ENCODE peak calls at places on chromosome 20, in six cellular contexts. One of them, this sample, is unnamed.

GRCh38 chr20:38617011-38617829 is 15.6 kb downstream of the ARHGAP40 start:
- DNase-seq in colonic mucosa: no peak
- DNase-seq in neural crest cell: no peak
- DNase-seq in NCI-H1417 treated with DMSO at 0.1 percent for 48 hours: no peak
- DNase-seq in cerebellar cortex: no peak
- DNase-seq in HCT116: no peak
- DNase-seq in this sample: peak; percentile 42

GRCh38 chr20:63074182-63074581 is 67.4 kb upstream of the BHLHE23 start:
- DNase-seq in colonic mucosa: no peak
- DNase-seq in cerebellar cortex: no peak
- DNase-seq in HCT116: no peak
- DNase-seq in neural crest cell: no peak
- DNase-seq in NCI-H1417 treated with DMSO at 0.1 percent for 48 hours: no peak
- DNase-seq in this sample: no peak

GRCh38 chr20:33679758-33680485 is 5.7 kb upstream of the NECAB3 start:
- DNase-seq in colonic mucosa: no peak
- DNase-seq in cerebellar cortex: no peak
- DNase-seq in neural crest cell: no peak
- DNase-seq in NCI-H1417 treated with DMSO at 0.1 percent for 48 hours: no peak
- DNase-seq in HCT116: no peak
- DNase-seq in this sample: no peak

GRCh38 chr20:63342561-63343459 is 18.3 kb downstream of the CHRNA4 start:
- DNase-seq in HCT116: no peak
- DNase-seq in NCI-H1417 treated with DMSO at 0.1 percent for 48 hours: no peak
- DNase-seq in colonic mucosa: no peak
- DNase-seq in neural crest cell: no peak
- DNase-seq in cerebellar cortex: peak; percentile 79
- DNase-seq in this sample: no peak

GRCh38 chr20:19760371-19760721 is 2.3 kb downstream of the RIN2 start:
- DNase-seq in cerebellar cortex: no peak
- DNase-seq in HCT116: no peak
- DNase-seq in NCI-H1417 treated with DMSO at 0.1 percent for 48 hours: no peak
- DNase-seq in colonic mucosa: no peak
- DNase-seq in neural crest cell: no peak
- DNase-seq in this sample: no peak

GRCh38 chr20:45095753-45096371 is 5.1 kb downstream of the KCNS1 start:
- DNase-seq in NCI-H1417 treated with DMSO at 0.1 percent for 48 hours: no peak
- DNase-seq in HCT116: peak; percentile 41
- DNase-seq in colonic mucosa: peak; percentile 57
- DNase-seq in neural crest cell: peak; percentile 50
- DNase-seq in cerebellar cortex: peak; percentile 56
- DNase-seq in this sample: peak; percentile 81

GRCh38 chr20:63696311-63696627 is 183 bp upstream of the TNFRSF6B start:
- DNase-seq in neural crest cell: no peak
- DNase-seq in HCT116: peak; percentile 40
- DNase-seq in NCI-H1417 treated with DMSO at 0.1 percent for 48 hours: no peak
- DNase-seq in cerebellar cortex: no peak
- DNase-seq in colonic mucosa: peak; percentile 64
- DNase-seq in this sample: no peak

GRCh38 chr20:2694519-2694918 is 1.9 kb downstream of the EBF4 start:
- DNase-seq in cerebellar cortex: no peak
- DNase-seq in HCT116: no peak
- DNase-seq in neural crest cell: no peak
- DNase-seq in NCI-H1417 treated with DMSO at 0.1 percent for 48 hours: no peak
- DNase-seq in colonic mucosa: no peak
- DNase-seq in this sample: no peak

GRCh38 chr20:38152175-38153010 is 12.7 kb downstream of the TGM2 start:
- DNase-seq in colonic mucosa: peak; percentile 82
- DNase-seq in cerebellar cortex: no peak
- DNase-seq in HCT116: no peak
- DNase-seq in NCI-H1417 treated with DMSO at 0.1 percent for 48 hours: no peak
- DNase-seq in neural crest cell: no peak
- DNase-seq in this sample: peak; percentile 75

GRCh38 chr20:57428611-57429496 is 37.7 kb downstream of the RBM38 start:
- DNase-seq in HCT116: no peak
- DNase-seq in cerebellar cortex: peak; percentile 27
- DNase-seq in neural crest cell: no peak
- DNase-seq in colonic mucosa: no peak
- DNase-seq in NCI-H1417 treated with DMSO at 0.1 percent for 48 hours: no peak
- DNase-seq in this sample: no peak

GRCh38 chr20:16803965-16804792 is 56.0 kb downstream of the OTOR start:
- DNase-seq in colonic mucosa: peak; percentile 39
- DNase-seq in NCI-H1417 treated with DMSO at 0.1 percent for 48 hours: peak; percentile 6
- DNase-seq in HCT116: peak; percentile 21
- DNase-seq in cerebellar cortex: peak; percentile 71
- DNase-seq in neural crest cell: peak; percentile 80
- DNase-seq in this sample: peak; percentile 63

GRCh38 chr20:31691646-31692275 is 30.9 kb downstream of the BCL2L1 start:
- DNase-seq in HCT116: no peak
- DNase-seq in colonic mucosa: no peak
- DNase-seq in NCI-H1417 treated with DMSO at 0.1 percent for 48 hours: no peak
- DNase-seq in neural crest cell: no peak
- DNase-seq in cerebellar cortex: no peak
- DNase-seq in this sample: no peak

GRCh38 chr20:11880694-11881093 is 37.0 kb upstream of the BTBD3 start:
- DNase-seq in colonic mucosa: no peak
- DNase-seq in HCT116: no peak
- DNase-seq in NCI-H1417 treated with DMSO at 0.1 percent for 48 hours: no peak
- DNase-seq in neural crest cell: no peak
- DNase-seq in cerebellar cortex: no peak
- DNase-seq in this sample: no peak

GRCh38 chr20:19783966-19784401 is 25.9 kb downstream of the RIN2 start:
- DNase-seq in neural crest cell: no peak
- DNase-seq in HCT116: no peak
- DNase-seq in NCI-H1417 treated with DMSO at 0.1 percent for 48 hours: no peak
- DNase-seq in colonic mucosa: no peak
- DNase-seq in cerebellar cortex: no peak
- DNase-seq in this sample: peak; percentile 51

GRCh38 chr20:17225891-17226409 is 890 bp upstream of the PCSK2 start:
- DNase-seq in neural crest cell: peak; percentile 10
- DNase-seq in HCT116: no peak
- DNase-seq in NCI-H1417 treated with DMSO at 0.1 percent for 48 hours: no peak
- DNase-seq in cerebellar cortex: peak; percentile 57
- DNase-seq in colonic mucosa: no peak
- DNase-seq in this sample: no peak

GRCh38 chr20:61453219-61453618 is 201.2 kb downstream of the CDH4 start:
- DNase-seq in NCI-H1417 treated with DMSO at 0.1 percent for 48 hours: no peak
- DNase-seq in neural crest cell: no peak
- DNase-seq in HCT116: no peak
- DNase-seq in colonic mucosa: no peak
- DNase-seq in cerebellar cortex: no peak
- DNase-seq in this sample: no peak

GRCh38 chr20:40962733-40963504 is 65.7 kb upstream of the TOP1 start:
- DNase-seq in colonic mucosa: peak; percentile 74
- DNase-seq in cerebellar cortex: peak; percentile 69
- DNase-seq in NCI-H1417 treated with DMSO at 0.1 percent for 48 hours: peak; percentile 37
- DNase-seq in HCT116: peak; percentile 51
- DNase-seq in neural crest cell: peak; percentile 82
- DNase-seq in this sample: peak; percentile 67

GRCh38 chr20:4156411-4156810 is 141.1 kb upstream of the RNF24 start:
- DNase-seq in NCI-H1417 treated with DMSO at 0.1 percent for 48 hours: no peak
- DNase-seq in neural crest cell: no peak
- DNase-seq in HCT116: no peak
- DNase-seq in colonic mucosa: peak; percentile 74
- DNase-seq in cerebellar cortex: no peak
- DNase-seq in this sample: no peak

GRCh38 chr20:31355981-31356380 is 12.4 kb upstream of the DEFB118 start:
- DNase-seq in neural crest cell: no peak
- DNase-seq in cerebellar cortex: no peak
- DNase-seq in colonic mucosa: no peak
- DNase-seq in NCI-H1417 treated with DMSO at 0.1 percent for 48 hours: no peak
- DNase-seq in HCT116: no peak
- DNase-seq in this sample: no peak

GRCh38 chr20:61455508-61456215 is 203.6 kb downstream of the CDH4 start:
- DNase-seq in HCT116: no peak
- DNase-seq in neural crest cell: no peak
- DNase-seq in colonic mucosa: no peak
- DNase-seq in cerebellar cortex: no peak
- DNase-seq in NCI-H1417 treated with DMSO at 0.1 percent for 48 hours: no peak
- DNase-seq in this sample: no peak

GRCh38 chr20:53786071-53786444 is 192.4 kb upstream of the ZNF217 start:
- DNase-seq in neural crest cell: no peak
- DNase-seq in HCT116: no peak
- DNase-seq in colonic mucosa: no peak
- DNase-seq in cerebellar cortex: no peak
- DNase-seq in NCI-H1417 treated with DMSO at 0.1 percent for 48 hours: no peak
- DNase-seq in this sample: no peak

GRCh38 chr20:25195962-25196700 is 619 bp downstream of the ENTPD6 start:
- DNase-seq in HCT116: peak; percentile 28
- DNase-seq in NCI-H1417 treated with DMSO at 0.1 percent for 48 hours: no peak
- DNase-seq in colonic mucosa: peak; percentile 87
- DNase-seq in neural crest cell: peak; percentile 14
- DNase-seq in cerebellar cortex: peak; percentile 50
- DNase-seq in this sample: peak; percentile 17

GRCh38 chr20:48787861-48788375 is 39.9 kb downstream of the PREX1 start:
- DNase-seq in neural crest cell: no peak
- DNase-seq in NCI-H1417 treated with DMSO at 0.1 percent for 48 hours: no peak
- DNase-seq in HCT116: no peak
- DNase-seq in colonic mucosa: no peak
- DNase-seq in cerebellar cortex: no peak
- DNase-seq in this sample: peak; percentile 28

GRCh38 chr20:50372770-50373088 is 137.5 kb upstream of the PTPN1 start:
- DNase-seq in neural crest cell: no peak
- DNase-seq in HCT116: no peak
- DNase-seq in NCI-H1417 treated with DMSO at 0.1 percent for 48 hours: no peak
- DNase-seq in colonic mucosa: no peak
- DNase-seq in cerebellar cortex: no peak
- DNase-seq in this sample: peak; percentile 9

GRCh38 chr20:10985536-10985935 is 311.7 kb upstream of the JAG1 start:
- DNase-seq in NCI-H1417 treated with DMSO at 0.1 percent for 48 hours: no peak
- DNase-seq in cerebellar cortex: no peak
- DNase-seq in neural crest cell: no peak
- DNase-seq in colonic mucosa: no peak
- DNase-seq in HCT116: no peak
- DNase-seq in this sample: peak; percentile 85

GRCh38 chr20:53570446-53571276 is 23.0 kb downstream of the ZNF217 start:
- DNase-seq in HCT116: no peak
- DNase-seq in NCI-H1417 treated with DMSO at 0.1 percent for 48 hours: no peak
- DNase-seq in cerebellar cortex: no peak
- DNase-seq in colonic mucosa: no peak
- DNase-seq in neural crest cell: no peak
- DNase-seq in this sample: no peak

GRCh38 chr20:3887870-3888614 is 1.1 kb upstream of the PANK2 start:
- DNase-seq in neural crest cell: no peak
- DNase-seq in HCT116: peak; percentile 26
- DNase-seq in cerebellar cortex: no peak
- DNase-seq in colonic mucosa: peak; percentile 50
- DNase-seq in NCI-H1417 treated with DMSO at 0.1 percent for 48 hours: no peak
- DNase-seq in this sample: peak; percentile 47